ENCODE peak calls at places on chromosomes 11 and 22, in eight cellular contexts. One of them, this sample, is unnamed.

GRCh38 chr11:12239396-12240298 is 129.3 kb downstream of the MICAL2 start:
- DNase-seq in mucosa of descending colon: no peak
- DNase-seq in prostate gland: no peak
- DNase-seq in cardiac fibroblast: no peak
- DNase-seq in cardiac muscle cell: no peak
- DNase-seq in MCF 10A: no peak
- DNase-seq in mammary epithelial cell: no peak
- DNase-seq in GM20000: no peak
- DNase-seq in this sample: no peak

GRCh38 chr11:75809991-75810390 is 5.0 kb upstream of the UVRAG start:
- DNase-seq in cardiac muscle cell: no peak
- DNase-seq in cardiac fibroblast: no peak
- DNase-seq in mammary epithelial cell: no peak
- DNase-seq in MCF 10A: no peak
- DNase-seq in mucosa of descending colon: no peak
- DNase-seq in GM20000: no peak
- DNase-seq in prostate gland: no peak
- DNase-seq in this sample: no peak

GRCh38 chr11:1301220-1302000 is 8.0 kb downstream of the TOLLIP start:
- DNase-seq in GM20000: no peak
- DNase-seq in prostate gland: no peak
- DNase-seq in mammary epithelial cell: no peak
- DNase-seq in mucosa of descending colon: no peak
- DNase-seq in MCF 10A: no peak
- DNase-seq in cardiac muscle cell: no peak
- DNase-seq in cardiac fibroblast: no peak
- DNase-seq in this sample: no peak

GRCh38 chr11:69465236-69466000 is 16.0 kb upstream of the LINC01488 start:
- DNase-seq in prostate gland: no peak
- DNase-seq in mucosa of descending colon: peak; percentile 71
- DNase-seq in MCF 10A: peak; percentile 33
- DNase-seq in cardiac muscle cell: no peak
- DNase-seq in cardiac fibroblast: no peak
- DNase-seq in mammary epithelial cell: peak; percentile 52
- DNase-seq in GM20000: no peak
- DNase-seq in this sample: no peak

GRCh38 chr11:36409152-36409713 is 100.8 kb downstream of the TRAF6 start:
- DNase-seq in MCF 10A: no peak
- DNase-seq in mammary epithelial cell: no peak
- DNase-seq in prostate gland: no peak
- DNase-seq in GM20000: no peak
- DNase-seq in mucosa of descending colon: no peak
- DNase-seq in cardiac fibroblast: peak; percentile 78
- DNase-seq in cardiac muscle cell: no peak
- DNase-seq in this sample: peak; percentile 45

GRCh38 chr22:49585695-49586243 is 241.9 kb downstream of the BRD1 start:
- DNase-seq in mucosa of descending colon: no peak
- DNase-seq in MCF 10A: no peak
- DNase-seq in cardiac muscle cell: no peak
- DNase-seq in GM20000: no peak
- DNase-seq in cardiac fibroblast: no peak
- DNase-seq in mammary epithelial cell: no peak
- DNase-seq in prostate gland: no peak
- DNase-seq in this sample: no peak

GRCh38 chr22:29975494-29975893 is 92.5 kb downstream of the MTMR3 start:
- DNase-seq in cardiac fibroblast: no peak
- DNase-seq in MCF 10A: no peak
- DNase-seq in mammary epithelial cell: no peak
- DNase-seq in prostate gland: no peak
- DNase-seq in mucosa of descending colon: no peak
- DNase-seq in cardiac muscle cell: no peak
- DNase-seq in GM20000: no peak
- DNase-seq in this sample: no peak

GRCh38 chr11:93099811-93100210 is 98.0 kb downstream of the SLC36A4 start:
- DNase-seq in prostate gland: no peak
- DNase-seq in GM20000: no peak
- DNase-seq in mucosa of descending colon: no peak
- DNase-seq in mammary epithelial cell: peak; percentile 23
- DNase-seq in cardiac fibroblast: peak; percentile 7
- DNase-seq in MCF 10A: no peak
- DNase-seq in cardiac muscle cell: no peak
- DNase-seq in this sample: peak; percentile 32

GRCh38 chr22:20618488-20618887 is 111.1 kb downstream of the MED15 start:
- DNase-seq in cardiac muscle cell: no peak
- DNase-seq in prostate gland: no peak
- DNase-seq in cardiac fibroblast: no peak
- DNase-seq in mammary epithelial cell: no peak
- DNase-seq in mucosa of descending colon: no peak
- DNase-seq in MCF 10A: no peak
- DNase-seq in GM20000: no peak
- DNase-seq in this sample: no peak

DNA sequence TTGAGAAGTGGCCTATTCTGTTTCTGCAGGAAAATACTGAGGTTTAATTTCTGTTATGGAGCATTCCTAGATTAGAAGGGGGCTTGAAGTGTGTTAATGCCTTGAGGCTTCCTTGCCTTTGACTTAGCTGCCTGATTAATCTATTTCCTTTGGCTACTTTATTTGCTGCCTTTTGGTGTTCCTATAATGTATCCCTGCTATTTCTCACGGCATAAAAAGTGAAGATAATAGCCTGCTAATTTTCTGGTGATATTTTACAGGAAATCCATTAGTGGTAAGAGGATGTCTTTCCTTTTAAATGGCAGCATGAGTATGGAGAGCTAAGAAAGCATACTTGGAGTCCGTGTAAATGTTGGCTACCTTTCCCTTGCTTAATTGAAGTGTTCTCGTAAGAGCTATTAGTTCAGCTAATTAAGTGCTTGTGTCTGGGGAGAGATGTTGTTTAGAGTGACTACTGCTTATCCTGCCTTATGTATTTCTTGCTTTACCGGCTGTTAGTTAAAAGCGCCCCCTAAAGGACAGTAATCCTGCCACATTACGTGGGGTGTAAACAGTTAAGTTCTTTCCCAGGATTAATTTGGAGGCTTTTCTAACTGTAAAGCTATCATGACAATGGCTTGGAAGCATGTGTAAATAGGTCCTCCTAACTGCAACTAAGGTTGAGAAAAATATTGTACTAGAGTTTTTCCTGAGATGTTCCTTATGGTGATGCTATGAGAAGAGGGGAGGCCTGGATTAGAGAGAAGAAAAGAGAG is 45.6 kb downstream of the ZNF280B start:
- DNase-seq in mucosa of descending colon: no peak
- DNase-seq in MCF 10A: peak; percentile 21
- DNase-seq in prostate gland: no peak
- DNase-seq in mammary epithelial cell: no peak
- DNase-seq in cardiac muscle cell: no peak
- DNase-seq in GM20000: no peak
- DNase-seq in cardiac fibroblast: no peak
- DNase-seq in this sample: no peak
- TF ChIP-seq CTCF in mucosa of descending colon: no peak
- TF ChIP-seq CTCF in MCF 10A: peak; percentile 15
- TF ChIP-seq CTCF in prostate gland: no peak
- TF ChIP-seq CTCF in mammary epithelial cell: peak; percentile 23
- TF ChIP-seq CTCF in cardiac muscle cell: peak; percentile 37
- TF ChIP-seq CTCF in GM20000: no peak
- TF ChIP-seq CTCF in cardiac fibroblast: peak; percentile 40
- TF ChIP-seq CTCF in this sample: peak; percentile 40

GRCh38 chr22:31874821-31875220 is 69.5 kb upstream of the YWHAH start:
- DNase-seq in MCF 10A: no peak
- DNase-seq in GM20000: no peak
- DNase-seq in mammary epithelial cell: no peak
- DNase-seq in cardiac fibroblast: no peak
- DNase-seq in mucosa of descending colon: no peak
- DNase-seq in cardiac muscle cell: no peak
- DNase-seq in prostate gland: no peak
- DNase-seq in this sample: no peak
- TF ChIP-seq CTCF in MCF 10A: no peak
- TF ChIP-seq CTCF in GM20000: no peak
- TF ChIP-seq CTCF in mammary epithelial cell: no peak
- TF ChIP-seq CTCF in cardiac fibroblast: no peak
- TF ChIP-seq CTCF in mucosa of descending colon: no peak
- TF ChIP-seq CTCF in cardiac muscle cell: no peak
- TF ChIP-seq CTCF in prostate gland: no peak
- TF ChIP-seq CTCF in this sample: no peak

DNA sequence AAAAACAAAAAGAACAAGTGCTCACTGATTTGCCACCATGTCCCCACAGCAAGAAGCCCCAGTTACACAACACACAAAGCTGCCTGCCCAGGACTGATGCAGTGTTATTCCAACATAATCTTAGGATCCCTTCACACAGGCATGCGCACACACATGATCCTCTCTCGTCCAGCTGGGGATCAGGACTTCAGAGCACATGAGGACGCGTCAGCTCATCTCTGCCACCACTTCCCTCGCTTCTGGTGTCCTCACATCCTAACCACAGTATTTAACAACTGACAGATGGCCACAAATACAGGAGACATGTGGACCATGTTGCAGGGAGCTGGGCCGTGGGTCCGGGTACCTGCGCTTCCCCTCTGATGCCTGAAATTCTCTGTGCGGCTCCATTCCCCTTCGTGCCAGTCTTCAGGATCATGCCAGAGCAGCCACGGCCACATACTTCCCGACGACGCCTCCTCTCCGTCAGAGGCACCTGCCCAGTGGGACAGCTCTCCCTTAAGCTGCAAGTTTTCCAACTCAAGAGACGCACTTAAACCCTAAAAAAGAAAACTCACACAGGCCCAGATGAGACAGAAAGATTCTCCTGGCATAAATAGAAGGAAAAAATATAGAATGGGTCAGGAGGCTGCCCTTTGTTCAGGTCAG is 68.3 kb downstream of the PACSIN2 start:
- DNase-seq in mucosa of descending colon: no peak
- DNase-seq in mammary epithelial cell: no peak
- DNase-seq in cardiac fibroblast: no peak
- DNase-seq in prostate gland: no peak
- DNase-seq in GM20000: no peak
- DNase-seq in cardiac muscle cell: no peak
- DNase-seq in MCF 10A: no peak
- DNase-seq in this sample: no peak
- TF ChIP-seq CTCF in mucosa of descending colon: no peak
- TF ChIP-seq CTCF in mammary epithelial cell: no peak
- TF ChIP-seq CTCF in cardiac fibroblast: no peak
- TF ChIP-seq CTCF in prostate gland: no peak
- TF ChIP-seq CTCF in GM20000: no peak
- TF ChIP-seq CTCF in cardiac muscle cell: no peak
- TF ChIP-seq CTCF in MCF 10A: no peak
- TF ChIP-seq CTCF in this sample: no peak

DNA sequence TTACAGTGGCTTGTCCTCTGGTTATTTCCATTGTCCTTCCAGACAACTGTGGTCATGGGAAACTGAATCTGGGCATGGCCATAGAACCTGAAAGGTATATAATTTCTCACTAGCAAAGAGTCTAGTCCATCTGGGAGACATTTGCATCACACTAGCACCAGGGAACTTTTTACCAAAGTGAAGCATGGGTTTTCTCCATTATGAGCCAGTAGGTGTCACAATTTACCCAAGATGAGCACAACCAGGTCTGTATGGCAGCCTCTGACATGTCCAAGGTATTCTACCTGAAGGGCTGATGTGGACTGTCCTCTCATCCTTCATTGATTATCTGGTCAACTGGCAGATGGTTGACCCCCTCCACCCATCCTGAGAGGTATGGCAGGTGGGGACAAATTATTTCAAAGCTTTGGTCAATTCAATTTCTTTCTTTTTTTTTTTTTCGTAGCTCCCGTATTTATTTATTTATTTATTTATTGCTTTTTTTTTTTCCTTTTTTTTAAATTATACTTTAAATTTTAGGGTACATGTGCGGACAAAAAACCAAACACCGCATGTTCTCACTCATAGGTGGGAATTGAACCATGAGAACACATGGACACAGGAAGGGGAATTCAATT is 425.9 kb downstream of the TMEM135 start:
- DNase-seq in cardiac muscle cell: peak; percentile 60
- DNase-seq in prostate gland: no peak
- DNase-seq in GM20000: peak; percentile 18
- DNase-seq in cardiac fibroblast: no peak
- DNase-seq in MCF 10A: peak; percentile 65
- DNase-seq in mucosa of descending colon: no peak
- DNase-seq in mammary epithelial cell: peak; percentile 54
- DNase-seq in this sample: peak; percentile 33
- TF ChIP-seq CTCF in cardiac muscle cell: no peak
- TF ChIP-seq CTCF in prostate gland: no peak
- TF ChIP-seq CTCF in GM20000: no peak
- TF ChIP-seq CTCF in cardiac fibroblast: peak; percentile 6
- TF ChIP-seq CTCF in MCF 10A: peak; percentile 61
- TF ChIP-seq CTCF in mucosa of descending colon: no peak
- TF ChIP-seq CTCF in mammary epithelial cell: peak; percentile 42
- TF ChIP-seq CTCF in this sample: peak; percentile 59